ENCODE peak calls at places on chromosomes 5 and 9, in four cellular contexts. One of them, this sample, is unnamed.

GRCh38 chr9:111300140-111300735 is 29.8 kb downstream of the OR2K2 start:
- DNase-seq in heart right ventricle: no peak
- DNase-seq in lower leg skin: no peak
- DNase-seq in brain microvascular endothelial cell: no peak
- DNase-seq in this sample: no peak

GRCh38 chr5:68047035-68047434 is 168.5 kb upstream of the PIK3R1 start:
- DNase-seq in heart right ventricle: no peak
- DNase-seq in brain microvascular endothelial cell: peak
- DNase-seq in lower leg skin: no peak
- DNase-seq in this sample: peak

GRCh38 chr5:141716009-141716408 is 34.0 kb upstream of the ARAP3 start:
- DNase-seq in heart right ventricle: no peak
- DNase-seq in lower leg skin: no peak
- DNase-seq in brain microvascular endothelial cell: no peak
- DNase-seq in this sample: no peak

GRCh38 chr5:100539519-100539918 is 4.3 kb downstream of the FAM174A start:
- DNase-seq in lower leg skin: no peak
- DNase-seq in brain microvascular endothelial cell: no peak
- DNase-seq in heart right ventricle: no peak
- DNase-seq in this sample: no peak

GRCh38 chr5:81409845-81410369 is 16.0 kb upstream of the ACOT12 start:
- DNase-seq in brain microvascular endothelial cell: no peak
- DNase-seq in heart right ventricle: no peak
- DNase-seq in lower leg skin: no peak
- DNase-seq in this sample: no peak

GRCh38 chr5:75654693-75655315 is 43.6 kb downstream of the ANKDD1B start:
- DNase-seq in heart right ventricle: peak
- DNase-seq in lower leg skin: no peak
- DNase-seq in brain microvascular endothelial cell: no peak
- DNase-seq in this sample: no peak

GRCh38 chr5:78527054-78527884 is 121.3 kb downstream of the LHFPL2 start:
- DNase-seq in brain microvascular endothelial cell: peak
- DNase-seq in heart right ventricle: no peak
- DNase-seq in lower leg skin: no peak
- DNase-seq in this sample: peak

GRCh38 chr9:84617415-84617814 is 52.1 kb upstream of the NTRK2 start:
- DNase-seq in brain microvascular endothelial cell: no peak
- DNase-seq in heart right ventricle: no peak
- DNase-seq in lower leg skin: no peak
- DNase-seq in this sample: no peak

GRCh38 chr9:118809160-118809625 is 560.0 kb downstream of the BRINP1 start:
- DNase-seq in lower leg skin: no peak
- DNase-seq in heart right ventricle: no peak
- DNase-seq in brain microvascular endothelial cell: no peak
- DNase-seq in this sample: no peak

GRCh38 chr9:99866398-99866797 is 40.1 kb upstream of the STX17 start:
- DNase-seq in heart right ventricle: no peak
- DNase-seq in lower leg skin: no peak
- DNase-seq in brain microvascular endothelial cell: no peak
- DNase-seq in this sample: no peak

GRCh38 chr5:152051499-152052454 is 127.1 kb upstream of the GLRA1 start:
- DNase-seq in lower leg skin: no peak
- DNase-seq in heart right ventricle: no peak
- DNase-seq in brain microvascular endothelial cell: no peak
- DNase-seq in this sample: no peak

GRCh38 chr9:134276463-134277245 is 49.6 kb upstream of the RXRA start:
- DNase-seq in lower leg skin: no peak
- DNase-seq in brain microvascular endothelial cell: no peak
- DNase-seq in heart right ventricle: no peak
- DNase-seq in this sample: no peak

GRCh38 chr9:109536859-109537258 is 38.8 kb upstream of the PTPN3 start:
- DNase-seq in brain microvascular endothelial cell: no peak
- DNase-seq in heart right ventricle: peak
- DNase-seq in lower leg skin: no peak
- DNase-seq in this sample: no peak

GRCh38 chr9:119839888-119840287 is 470.7 kb upstream of the BRINP1 start:
- DNase-seq in heart right ventricle: no peak
- DNase-seq in brain microvascular endothelial cell: no peak
- DNase-seq in lower leg skin: no peak
- DNase-seq in this sample: peak
- TF ChIP-seq CTCF in heart right ventricle: no peak
- TF ChIP-seq CTCF in brain microvascular endothelial cell: no peak
- TF ChIP-seq CTCF in lower leg skin: no peak
- TF ChIP-seq CTCF in this sample: no peak

DNA sequence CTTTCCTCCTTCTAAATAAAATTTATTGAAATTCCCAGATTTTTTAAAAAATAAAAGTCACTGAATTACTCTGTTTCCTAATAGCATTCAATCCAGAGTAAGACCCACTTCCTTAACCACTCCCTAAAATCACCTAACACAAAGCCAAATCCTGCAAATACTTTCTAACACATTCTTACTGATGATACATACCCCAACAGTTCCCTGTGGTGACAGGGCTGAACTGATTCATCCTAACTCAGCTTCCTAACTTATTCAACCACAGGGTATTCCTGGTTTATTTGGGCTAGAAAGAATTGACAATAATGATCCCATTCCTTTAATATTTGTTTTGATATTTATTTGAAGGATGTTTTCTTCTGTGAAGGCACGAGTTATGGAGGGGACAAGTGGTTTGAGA is 40.7 kb upstream of the ZNF300 start:
- DNase-seq in lower leg skin: no peak
- DNase-seq in brain microvascular endothelial cell: no peak
- DNase-seq in heart right ventricle: no peak
- DNase-seq in this sample: no peak
- H3K4me3 ChIP-seq in lower leg skin: no peak
- H3K4me3 ChIP-seq in brain microvascular endothelial cell: peak
- H3K4me3 ChIP-seq in heart right ventricle: peak
- H3K4me3 ChIP-seq in this sample: peak

GRCh38 chr9:122379340-122379739 is 8.5 kb downstream of the PTGS1 start:
- DNase-seq in brain microvascular endothelial cell: no peak
- DNase-seq in lower leg skin: peak
- DNase-seq in heart right ventricle: no peak
- DNase-seq in this sample: no peak
- TF ChIP-seq CTCF in brain microvascular endothelial cell: peak
- TF ChIP-seq CTCF in lower leg skin: no peak
- TF ChIP-seq CTCF in heart right ventricle: no peak
- TF ChIP-seq CTCF in this sample: peak

GRCh38 chr5:134003064-134003956 is 1.5 kb downstream of the VDAC1 start:
- DNase-seq in lower leg skin: no peak
- DNase-seq in heart right ventricle: no peak
- DNase-seq in brain microvascular endothelial cell: no peak
- DNase-seq in this sample: no peak

GRCh38 chr5:134005415-134006118 is 792 bp upstream of the VDAC1 start:
- DNase-seq in heart right ventricle: peak
- DNase-seq in lower leg skin: peak
- DNase-seq in brain microvascular endothelial cell: no peak
- DNase-seq in this sample: no peak

GRCh38 chr5:134004626-134005414 is at the start of gene VDAC1:
- DNase-seq in lower leg skin: peak
- DNase-seq in brain microvascular endothelial cell: peak
- DNase-seq in heart right ventricle: peak
- DNase-seq in this sample: peak

GRCh38 chr5:134001938-134002731 is 2.6 kb downstream of the VDAC1 start:
- DNase-seq in lower leg skin: no peak
- DNase-seq in heart right ventricle: no peak
- DNase-seq in brain microvascular endothelial cell: no peak
- DNase-seq in this sample: no peak

DNA sequence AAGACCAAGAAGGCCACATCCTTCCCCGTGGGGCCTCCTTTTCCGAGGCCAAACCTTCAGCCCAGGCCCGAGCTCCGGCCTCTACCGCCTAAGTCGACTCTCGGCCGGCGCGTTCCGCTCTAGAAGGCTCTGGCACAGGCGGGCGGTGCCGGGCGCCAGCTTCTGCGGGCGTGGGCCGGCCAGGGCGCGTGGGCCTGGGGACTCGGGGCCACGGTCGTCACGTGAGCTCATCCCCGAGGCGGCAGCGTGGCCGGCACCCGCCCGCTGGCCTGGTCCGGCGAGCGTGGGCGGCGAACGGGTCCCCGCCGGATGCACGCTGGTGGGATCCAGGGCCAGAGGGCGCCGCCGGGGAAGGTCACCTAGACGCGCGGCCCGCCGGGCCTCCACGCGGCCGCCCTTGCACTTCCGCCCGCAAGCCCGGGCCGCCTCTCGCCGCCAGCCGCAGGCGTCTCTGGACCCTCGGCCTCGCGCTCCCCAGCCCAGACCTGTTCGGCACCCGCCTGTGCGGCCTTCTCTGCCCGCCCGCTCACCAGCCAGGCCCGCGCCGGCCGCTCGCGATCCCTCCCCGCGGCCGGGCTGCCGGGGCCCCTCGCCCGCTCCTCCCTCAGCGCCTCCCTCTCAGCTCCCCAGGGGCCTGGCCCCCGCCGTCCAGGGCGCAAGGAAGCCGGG is 684 bp downstream of the VDAC1 start:
- DNase-seq in brain microvascular endothelial cell: peak
- DNase-seq in heart right ventricle: peak
- DNase-seq in lower leg skin: peak
- DNase-seq in this sample: no peak
- H3K4me3 ChIP-seq in brain microvascular endothelial cell: peak
- H3K4me3 ChIP-seq in heart right ventricle: peak
- H3K4me3 ChIP-seq in lower leg skin: peak
- H3K4me3 ChIP-seq in this sample: peak

GRCh38 chr5:112612663-112613062 is 125.0 kb upstream of the APC start:
- DNase-seq in brain microvascular endothelial cell: no peak
- DNase-seq in lower leg skin: no peak
- DNase-seq in heart right ventricle: no peak
- DNase-seq in this sample: no peak
- TF ChIP-seq CTCF in brain microvascular endothelial cell: no peak
- TF ChIP-seq CTCF in lower leg skin: no peak
- TF ChIP-seq CTCF in heart right ventricle: no peak
- TF ChIP-seq CTCF in this sample: no peak

GRCh38 chr9:124657526-124657925 is 113.6 kb downstream of the NR6A1 start:
- DNase-seq in brain microvascular endothelial cell: no peak
- DNase-seq in heart right ventricle: no peak
- DNase-seq in lower leg skin: no peak
- DNase-seq in this sample: no peak
- H3K4me3 ChIP-seq in brain microvascular endothelial cell: no peak
- H3K4me3 ChIP-seq in heart right ventricle: no peak
- H3K4me3 ChIP-seq in lower leg skin: no peak
- H3K4me3 ChIP-seq in this sample: no peak

This sample was measured in astrocyte of the cerebellum.